ENCODE peak calls at places on chromosomes 12 and 14, in nine cellular contexts. B is stimulated activated CD4-positive, alpha-beta T cell treated with anti-CD3 and anti-CD28 coated beads, Interleukin-12 subunit alpha, Interleukin-12 subunit beta, amount 100 ng/mL, for 4 hours; I is Caki2; D is GM04504; Y is GM12864; O is AG10803; V is activated CD4-positive, alpha-beta memory T cell treated with anti-CD3 and anti-CD28 coated beads, Interleukin-2, amount 10 ng/mL, durations not matched to agents 7 days and 5 days; C is activated CD4-positive, alpha-beta T cell treated with anti-CD3 and anti-CD28 coated beads for 48 hours; T is ACHN. K is an unnamed sample.

GRCh38 chr12:41407240-41407799 is 219.2 kb downstream of the PDZRN4 start:
- DNase-seq in B (no peak), I (no peak), D (no peak), Y (no peak), O (no peak), V (no peak), C (no peak), T (no peak), K (no peak)

GRCh38 chr12:104381721-104382480 is 74.8 kb upstream of the CHST11 start:
- DNase-seq in B (peak), I (peak), D (peak), Y (peak), O (peak), V (peak), C (peak), T (peak), K (peak)

GRCh38 chr14:31243860-31244259 is 36.3 kb upstream of the HECTD1 start:
- DNase-seq in B (peak), I (peak), D (no peak), Y (no peak), O (no peak), V (no peak), C (peak), T (no peak), K (no peak)

GRCh38 chr14:60094306-60094897 is 2.7 kb downstream of the PCNX4 start:
- DNase-seq in B (no peak), I (peak), D (no peak), Y (peak), O (peak), V (peak), C (peak), T (peak), K (no peak)

GRCh38 chr12:112294793-112295192 is 87.4 kb downstream of the HECTD4 start:
- DNase-seq in B (no peak), I (no peak), D (no peak), Y (no peak), O (peak), V (no peak), C (no peak), T (peak), K (no peak)

GRCh38 chr14:84006643-84007137 is 1523.3 kb upstream of the FLRT2 start:
- DNase-seq in B (no peak), I (no peak), D (no peak), Y (no peak), O (no peak), V (no peak), C (no peak), T (no peak), K (no peak)

GRCh38 chr14:77562681-77563080 is 53.8 kb downstream of the SPTLC2 start:
- DNase-seq in B (no peak), I (peak), D (no peak), Y (no peak), O (peak), V (no peak), C (no peak), T (no peak), K (no peak)

GRCh38 chr14:58272589-58273372 is 25.6 kb upstream of the ARID4A start:
- DNase-seq in B (no peak), I (peak), D (peak), Y (no peak), O (peak), V (no peak), C (no peak), T (peak), K (peak)

GRCh38 chr12:110249716-110250225 is 31.3 kb upstream of the ATP2A2 start:
- DNase-seq in B (no peak), I (peak), D (no peak), Y (no peak), O (peak), V (no peak), C (no peak), T (peak), K (no peak)

K was measured in HL-60.